ENCODE peak calls at places on chromosomes 16 and 17, in four cellular contexts. B, O, Z and Q are unnamed samples.

GRCh38 chr17:41338961-41339485 is 11.6 kb downstream of the KRT33A start:
- DNase-seq in Z (no peak), B (no peak), O (no peak), Q (no peak)

GRCh38 chr16:1435921-1436697 is 5.2 kb downstream of the PERCC1 start:
- DNase-seq in Z (no peak), O (no peak), B (no peak), Q (no peak)

GRCh38 chr17:73729101-73729500 is 84.9 kb upstream of the SDK2 start:
- DNase-seq in B (no peak), O (no peak), Z (no peak), Q (no peak)

GRCh38 chr16:49453983-49454382 is 80.4 kb downstream of the C16orf78 start:
- DNase-seq in O (no peak), B (no peak), Z (no peak), Q (no peak)

GRCh38 chr17:67993153-67993997 is 2.9 kb downstream of the C17orf58 start:
- DNase-seq in Z (peak; percentile 95), O (peak; percentile 98), B (peak; percentile 76), Q (no peak)

GRCh38 chr17:77327181-77327565 is 186.4 kb downstream of the SEC14L1 start:
- DNase-seq in B (no peak), O (peak; percentile 24), Z (no peak), Q (no peak)

GRCh38 chr16:71807905-71808592 is 585 bp downstream of the AP1G1 start:
- DNase-seq in Z (peak; percentile 53), O (no peak), B (no peak), Q (no peak)

GRCh38 chr17:19686400-19687090 is 29.8 kb downstream of the SLC47A2 start:
- DNase-seq in O (no peak), B (no peak), Z (no peak), Q (no peak)

GRCh38 chr16:50152386-50152806 is 710 bp upstream of the TENT4B start:
- DNase-seq in Z (peak; percentile 82), B (no peak), O (no peak), Q (no peak)

GRCh38 chr17:29583324-29584248 is 5.9 kb downstream of the GIT1 start:
- DNase-seq in B (no peak), O (peak; percentile 23), Z (no peak), Q (no peak)

GRCh38 chr16:77434365-77435239 is at the start of gene ADAMTS18:
- DNase-seq in Z (no peak), O (peak; percentile 21), B (no peak), Q (no peak)

GRCh38 chr16:964696-965395 is 5.9 kb downstream of the LMF1 start:
- DNase-seq in B (no peak), Z (no peak), O (no peak), Q (no peak)

GRCh38 chr17:74467221-74467951 is 952 bp downstream of the CD300A start:
- DNase-seq in B (no peak), Z (peak; percentile 79), O (no peak), Q (no peak)